ENCODE peak calls at places on chromosomes 13 and 19, in ten cellular contexts. N is K562; B is fibroblast of the aortic adventitia; H is head of caudate nucleus; I is GM12865; A is stimulated activated CD4-positive, alpha-beta T cell treated with anti-CD3 and anti-CD28 coated beads, Interleukin-1b, Interleukin-23, amount 100 ng/mL, for 24 hours; Y is activated naive CD8-positive, alpha-beta T cell treated with anti-CD3 and anti-CD28 coated beads for 36 hours; G is tibial nerve; P is foreskin fibroblast; T is AG04449. F is an unnamed sample.

GRCh38 chr13:98731925-98732324 is 20.5 kb downstream of the SLC15A1 start:
- DNase-seq in T (no peak), N (no peak), B (no peak), G (no peak), H (no peak), A (no peak), I (no peak), P (no peak), Y (no peak), F (no peak)

GRCh38 chr19:18208098-18208951 is 4.5 kb upstream of the RAB3A start:
- DNase-seq in T (no peak), I (peak), B (peak), N (peak), A (no peak), P (peak), G (no peak), Y (peak), H (peak), F (no peak)

GRCh38 chr19:53868091-53868891 is 608 bp downstream of the MYADM start:
- DNase-seq in B (peak), N (peak), H (peak), I (no peak), P (peak), G (no peak), T (no peak), A (no peak), Y (peak), F (no peak)

GRCh38 chr13:27822258-27822872 is 30.1 kb downstream of the GSX1 start:
- DNase-seq in P (peak), I (no peak), G (no peak), B (peak), Y (no peak), A (no peak), N (no peak), T (no peak), H (no peak), F (no peak)

GRCh38 chr13:44669534-44669933 is 93.4 kb upstream of the TSC22D1 start:
- DNase-seq in Y (no peak), N (no peak), P (no peak), G (no peak), I (no peak), T (no peak), H (no peak), A (no peak), B (no peak), F (no peak)

GRCh38 chr19:46904114-46905060 is 43.6 kb downstream of the ARHGAP35 start:
- DNase-seq in G (no peak), H (no peak), I (no peak), B (peak), A (no peak), T (peak), P (peak), Y (no peak), N (no peak), F (no peak)

GRCh38 chr13:64992314-64992713 is 2237.8 kb downstream of the PCDH9 start:
- DNase-seq in I (no peak), Y (no peak), H (no peak), G (no peak), B (no peak), A (no peak), N (no peak), P (no peak), T (no peak), F (no peak)

GRCh38 chr13:33197551-33197971 is 88.0 kb downstream of the STARD13 start:
- DNase-seq in A (no peak), T (no peak), I (no peak), H (no peak), G (no peak), Y (no peak), N (no peak), B (no peak), P (no peak), F (no peak)

GRCh38 chr13:34151885-34152284 is 333.9 kb downstream of the RFC3 start:
- DNase-seq in B (no peak), A (no peak), T (no peak), P (no peak), G (no peak), I (no peak), N (no peak), Y (no peak), H (no peak), F (no peak)

GRCh38 chr19:41409288-41409687 is 11.7 kb downstream of the BCKDHA start:
- DNase-seq in Y (no peak), T (no peak), H (no peak), P (peak), B (peak), A (no peak), N (peak), I (peak), G (no peak), F (no peak)

GRCh38 chr19:33376423-33376822 is 2.9 kb downstream of the CEBPG start:
- DNase-seq in A (no peak), N (no peak), Y (no peak), B (peak), H (no peak), T (peak), I (no peak), P (peak), G (peak), F (peak)

GRCh38 chr13:23433171-23434153 is at the start of gene SACS:
- DNase-seq in G (no peak), P (peak), H (peak), B (peak), N (no peak), T (no peak), A (no peak), I (no peak), Y (no peak), F (no peak)

GRCh38 chr19:7871530-7872305 is 2.5 kb downstream of the PRR36 start:
- DNase-seq in G (peak), P (peak), N (peak), I (peak), T (peak), H (peak), Y (peak), A (peak), B (peak), F (peak)

GRCh38 chr13:19737844-19738557 is 44.7 kb downstream of the PSPC1 start:
- DNase-seq in Y (no peak), G (no peak), I (no peak), T (no peak), P (peak), A (no peak), B (no peak), H (no peak), N (no peak), F (no peak)

GRCh38 chr19:42108527-42109389 is 23.5 kb downstream of the POU2F2 start:
- DNase-seq in B (peak), P (peak), G (peak), T (peak), N (peak), Y (peak), A (peak), I (peak), H (peak), F (peak)

GRCh38 chr13:22143671-22144070 is 472.8 kb downstream of the FGF9 start:
- DNase-seq in A (no peak), I (no peak), T (no peak), N (no peak), Y (no peak), H (no peak), G (no peak), P (no peak), B (no peak), F (no peak)

GRCh38 chr13:106230450-106230849 is 305.0 kb downstream of the EFNB2 start:
- DNase-seq in A (no peak), N (no peak), B (peak), I (no peak), T (peak), G (no peak), H (no peak), P (peak), Y (no peak), F (peak)

GRCh38 chr19:47272448-47273312 is 2.0 kb upstream of the INAFM1 start:
- DNase-seq in T (no peak), G (peak), H (no peak), A (no peak), B (peak), P (peak), I (no peak), N (peak), Y (no peak), F (no peak)

GRCh38 chr13:45138282-45138681 is 18.0 kb downstream of the GTF2F2 start:
- DNase-seq in Y (no peak), I (no peak), P (no peak), H (no peak), G (no peak), T (no peak), N (no peak), B (no peak), A (no peak), F (no peak)

GRCh38 chr13:31895687-31896086 is 135.9 kb upstream of the FRY start:
- DNase-seq in B (no peak), A (no peak), Y (no peak), P (no peak), I (no peak), T (no peak), N (no peak), G (no peak), H (no peak), F (no peak)

GRCh38 chr13:70668983-70669382 is 560.7 kb upstream of the KLHL1 start:
- DNase-seq in A (no peak), N (no peak), I (no peak), H (no peak), B (no peak), Y (no peak), G (no peak), P (no peak), T (no peak), F (peak)

GRCh38 chr13:24606486-24607170 is 73.6 kb upstream of the ATP12A start:
- DNase-seq in G (no peak), B (no peak), N (no peak), T (no peak), A (no peak), I (no peak), Y (no peak), H (no peak), P (no peak), F (no peak)

GRCh38 chr13:76944457-76944856 is 3.9 kb upstream of the ACOD1 start:
- DNase-seq in P (peak), G (no peak), I (no peak), H (no peak), B (peak), Y (no peak), A (no peak), T (no peak), N (no peak), F (peak)

GRCh38 chr13:42038661-42039456 is 9.6 kb upstream of the DGKH start:
- DNase-seq in H (no peak), N (no peak), A (no peak), G (no peak), Y (no peak), B (no peak), I (no peak), T (no peak), P (peak), F (no peak)

F was measured in skeletal muscle cell.